ENCODE peak calls at places on chromosomes 16 and 17, in nine cellular contexts. One of them, this sample, is unnamed.

GRCh38 chr17:14672830-14673229 is 371.9 kb downstream of the HS3ST3B1 start:
- DNase-seq in stimulated activated CD8-positive, alpha-beta memory T cell treated with anti-CD3 and anti-CD28 coated beads, Interleukin-15, amount 100 ng/mL, for 48 hours: no peak
- DNase-seq in fibroblast of lung: peak
- DNase-seq in hypothalamus: no peak
- DNase-seq in GM03348: peak
- DNase-seq in lung: peak
- DNase-seq in stimulated activated naive CD4-positive, alpha-beta T cell: no peak
- DNase-seq in NCI-H345: no peak
- DNase-seq in CD4-positive, CD25-positive, alpha-beta regulatory T cell: no peak
- DNase-seq in this sample: no peak

GRCh38 chr17:42285346-42286050 is 2.8 kb upstream of the STAT5A start:
- DNase-seq in stimulated activated CD8-positive, alpha-beta memory T cell treated with anti-CD3 and anti-CD28 coated beads, Interleukin-15, amount 100 ng/mL, for 48 hours: no peak
- DNase-seq in fibroblast of lung: no peak
- DNase-seq in hypothalamus: no peak
- DNase-seq in GM03348: no peak
- DNase-seq in lung: no peak
- DNase-seq in stimulated activated naive CD4-positive, alpha-beta T cell: no peak
- DNase-seq in NCI-H345: no peak
- DNase-seq in CD4-positive, CD25-positive, alpha-beta regulatory T cell: no peak
- DNase-seq in this sample: peak

GRCh38 chr17:28369684-28370034 is 448 bp downstream of the VTN start:
- DNase-seq in stimulated activated CD8-positive, alpha-beta memory T cell treated with anti-CD3 and anti-CD28 coated beads, Interleukin-15, amount 100 ng/mL, for 48 hours: no peak
- DNase-seq in fibroblast of lung: no peak
- DNase-seq in hypothalamus: no peak
- DNase-seq in GM03348: no peak
- DNase-seq in lung: no peak
- DNase-seq in stimulated activated naive CD4-positive, alpha-beta T cell: no peak
- DNase-seq in NCI-H345: peak
- DNase-seq in CD4-positive, CD25-positive, alpha-beta regulatory T cell: no peak
- DNase-seq in this sample: no peak

GRCh38 chr17:60391419-60392041 is 403 bp downstream of the USP32 start:
- DNase-seq in stimulated activated CD8-positive, alpha-beta memory T cell treated with anti-CD3 and anti-CD28 coated beads, Interleukin-15, amount 100 ng/mL, for 48 hours: no peak
- DNase-seq in fibroblast of lung: peak
- DNase-seq in hypothalamus: no peak
- DNase-seq in GM03348: no peak
- DNase-seq in lung: no peak
- DNase-seq in stimulated activated naive CD4-positive, alpha-beta T cell: no peak
- DNase-seq in NCI-H345: no peak
- DNase-seq in CD4-positive, CD25-positive, alpha-beta regulatory T cell: no peak
- DNase-seq in this sample: no peak

GRCh38 chr17:40065041-40065770 is 2.4 kb downstream of the THRA start:
- DNase-seq in stimulated activated CD8-positive, alpha-beta memory T cell treated with anti-CD3 and anti-CD28 coated beads, Interleukin-15, amount 100 ng/mL, for 48 hours: no peak
- DNase-seq in fibroblast of lung: peak
- DNase-seq in hypothalamus: no peak
- DNase-seq in GM03348: peak
- DNase-seq in lung: no peak
- DNase-seq in stimulated activated naive CD4-positive, alpha-beta T cell: no peak
- DNase-seq in NCI-H345: no peak
- DNase-seq in CD4-positive, CD25-positive, alpha-beta regulatory T cell: no peak
- DNase-seq in this sample: no peak

GRCh38 chr17:69047368-69048263 is 13.1 kb downstream of the ABCA9 start:
- DNase-seq in stimulated activated CD8-positive, alpha-beta memory T cell treated with anti-CD3 and anti-CD28 coated beads, Interleukin-15, amount 100 ng/mL, for 48 hours: no peak
- DNase-seq in fibroblast of lung: peak
- DNase-seq in hypothalamus: no peak
- DNase-seq in GM03348: peak
- DNase-seq in lung: peak
- DNase-seq in stimulated activated naive CD4-positive, alpha-beta T cell: no peak
- DNase-seq in NCI-H345: no peak
- DNase-seq in CD4-positive, CD25-positive, alpha-beta regulatory T cell: no peak
- DNase-seq in this sample: peak

GRCh38 chr17:72609501-72609900 is 483.0 kb downstream of the SLC39A11 start:
- DNase-seq in stimulated activated CD8-positive, alpha-beta memory T cell treated with anti-CD3 and anti-CD28 coated beads, Interleukin-15, amount 100 ng/mL, for 48 hours: no peak
- DNase-seq in fibroblast of lung: no peak
- DNase-seq in hypothalamus: no peak
- DNase-seq in GM03348: peak
- DNase-seq in lung: no peak
- DNase-seq in stimulated activated naive CD4-positive, alpha-beta T cell: no peak
- DNase-seq in NCI-H345: no peak
- DNase-seq in CD4-positive, CD25-positive, alpha-beta regulatory T cell: no peak
- DNase-seq in this sample: no peak

GRCh38 chr16:84507011-84507982 is 2.8 kb upstream of the MEAK7 start:
- DNase-seq in stimulated activated CD8-positive, alpha-beta memory T cell treated with anti-CD3 and anti-CD28 coated beads, Interleukin-15, amount 100 ng/mL, for 48 hours: no peak
- DNase-seq in fibroblast of lung: no peak
- DNase-seq in hypothalamus: no peak
- DNase-seq in GM03348: no peak
- DNase-seq in lung: no peak
- DNase-seq in stimulated activated naive CD4-positive, alpha-beta T cell: no peak
- DNase-seq in NCI-H345: no peak
- DNase-seq in CD4-positive, CD25-positive, alpha-beta regulatory T cell: no peak
- DNase-seq in this sample: no peak

GRCh38 chr17:43861960-43862359 is 15.0 kb downstream of the CD300LG start:
- DNase-seq in stimulated activated CD8-positive, alpha-beta memory T cell treated with anti-CD3 and anti-CD28 coated beads, Interleukin-15, amount 100 ng/mL, for 48 hours: no peak
- DNase-seq in fibroblast of lung: no peak
- DNase-seq in hypothalamus: no peak
- DNase-seq in GM03348: no peak
- DNase-seq in lung: no peak
- DNase-seq in stimulated activated naive CD4-positive, alpha-beta T cell: no peak
- DNase-seq in NCI-H345: no peak
- DNase-seq in CD4-positive, CD25-positive, alpha-beta regulatory T cell: no peak
- DNase-seq in this sample: no peak